ENCODE peak calls at places on chromosomes 1 and 21, in ten cellular contexts. F is tibial nerve; Q is activated naive CD4-positive, alpha-beta T cell treated with Interleukin-2 at 50 U/mL for 16 hours; C is colonic mucosa; M is HS-27A; Y is stimulated activated CD8-positive, alpha-beta memory T cell treated with anti-CD3 and anti-CD28 coated beads, Interleukin-4, amount 100 ng/mL, for 1 hour; D is heart left ventricle; A is neuronal stem cell; N is NCI-H226; U is brain microvascular endothelial cell. V is an unnamed sample.

GRCh38 chr1:55443175-55443933 is 228.2 kb upstream of the USP24 start:
- DNase-seq in F (peak; percentile 82), Q (no peak), C (peak; percentile 56), M (peak; percentile 99), Y (no peak), D (peak; percentile 65), A (no peak), N (peak; percentile 31), U (peak; percentile 97), V (peak; percentile 45)

GRCh38 chr1:93151474-93151873 is 28.7 kb downstream of the TMED5 start:
- DNase-seq in F (no peak), Q (no peak), C (no peak), M (no peak), Y (no peak), D (no peak), A (no peak), N (no peak), U (no peak), V (no peak)

GRCh38 chr1:17569200-17570139 is 30.0 kb downstream of the ARHGEF10L start:
- DNase-seq in F (peak; percentile 84), Q (no peak), C (peak; percentile 81), M (peak; percentile 93), Y (no peak), D (peak; percentile 81), A (no peak), N (no peak), U (peak; percentile 61), V (peak; percentile 70)

GRCh38 chr1:37718901-37719571 is 26.7 kb downstream of the CDCA8 start:
- DNase-seq in F (no peak), Q (no peak), C (no peak), M (no peak), Y (no peak), D (no peak), A (no peak), N (no peak), U (no peak), V (no peak)

GRCh38 chr1:90725961-90726715 is 9.0 kb upstream of the BARHL2 start:
- DNase-seq in F (no peak), Q (no peak), C (no peak), M (no peak), Y (no peak), D (no peak), A (no peak), N (no peak), U (no peak), V (no peak)

GRCh38 chr1:151823175-151823574 is 8.4 kb downstream of the RORC start:
- DNase-seq in F (no peak), Q (no peak), C (no peak), M (no peak), Y (no peak), D (no peak), A (no peak), N (no peak), U (no peak), V (no peak)

GRCh38 chr1:204520834-204521709 is 4.9 kb downstream of the MDM4 start:
- DNase-seq in F (no peak), Q (peak; percentile 51), C (no peak), M (no peak), Y (no peak), D (no peak), A (no peak), N (no peak), U (peak; percentile 52), V (no peak)

GRCh38 chr1:27406354-27406665 is 13.9 kb downstream of the GPR3 start:
- DNase-seq in F (no peak), Q (no peak), C (no peak), M (no peak), Y (no peak), D (no peak), A (no peak), N (no peak), U (no peak), V (no peak)

GRCh38 chr1:198387587-198387986 is 152.9 kb downstream of the ATP6V1G3 start:
- DNase-seq in F (no peak), Q (no peak), C (no peak), M (peak; percentile 15), Y (no peak), D (no peak), A (no peak), N (no peak), U (peak; percentile 67), V (no peak)

GRCh38 chr1:36389960-36390359 is 4.2 kb upstream of the STK40 start:
- DNase-seq in F (no peak), Q (no peak), C (no peak), M (no peak), Y (no peak), D (no peak), A (no peak), N (no peak), U (no peak), V (no peak)

GRCh38 chr1:95388041-95388440 is 154.0 kb downstream of the RWDD3 start:
- DNase-seq in F (no peak), Q (no peak), C (no peak), M (no peak), Y (no peak), D (no peak), A (no peak), N (no peak), U (no peak), V (no peak)

GRCh38 chr21:32412998-32413504 is 545 bp downstream of the EVA1C start:
- DNase-seq in F (peak; percentile 33), Q (no peak), C (peak; percentile 77), M (no peak), Y (no peak), D (peak; percentile 72), A (no peak), N (no peak), U (no peak), V (peak; percentile 57)

GRCh38 chr1:203325004-203325417 is 19.7 kb downstream of the BTG2 start:
- DNase-seq in F (no peak), Q (peak; percentile 63), C (no peak), M (no peak), Y (no peak), D (no peak), A (peak; percentile 84), N (no peak), U (no peak), V (no peak)

GRCh38 chr1:114298059-114298458 is 144.4 kb upstream of the SYT6 start:
- DNase-seq in F (no peak), Q (no peak), C (no peak), M (no peak), Y (no peak), D (no peak), A (no peak), N (no peak), U (no peak), V (no peak)

GRCh38 chr1:232430467-232430866 is 199.5 kb downstream of the SIPA1L2 start:
- DNase-seq in F (no peak), Q (no peak), C (no peak), M (no peak), Y (no peak), D (no peak), A (no peak), N (no peak), U (no peak), V (no peak)

GRCh38 chr1:15029786-15030185 is 123.8 kb upstream of the TMEM51 start:
- DNase-seq in F (no peak), Q (no peak), C (no peak), M (no peak), Y (no peak), D (no peak), A (no peak), N (no peak), U (no peak), V (no peak)

V was measured in stomach.